ENCODE peak calls at places on chromosomes 7 and 10, in ten cellular contexts. One of them, this sample, is unnamed.

GRCh38 chr7:142356166-142356565 is 98.3 kb upstream of the PRSS58 start:
- DNase-seq in psoas muscle: no peak
- DNase-seq in tibial artery: no peak
- DNase-seq in HFF-Myc: no peak
- DNase-seq in heart left ventricle: no peak
- DNase-seq in foreskin fibroblast: no peak
- DNase-seq in mammary epithelial cell: no peak
- DNase-seq in cardiac fibroblast: no peak
- DNase-seq in gastrocnemius medialis: no peak
- DNase-seq in PC-9: no peak
- DNase-seq in this sample: no peak

GRCh38 chr10:102781921-102782542 is 38.3 kb downstream of the WBP1L start:
- DNase-seq in HFF-Myc: no peak
- DNase-seq in foreskin fibroblast: no peak
- DNase-seq in tibial artery: no peak
- DNase-seq in mammary epithelial cell: peak
- DNase-seq in cardiac fibroblast: peak
- DNase-seq in gastrocnemius medialis: no peak
- DNase-seq in PC-9: no peak
- DNase-seq in psoas muscle: no peak
- DNase-seq in heart left ventricle: no peak
- DNase-seq in this sample: no peak

GRCh38 chr10:133456041-133456951 is 2.6 kb downstream of the SCART1 start:
- DNase-seq in cardiac fibroblast: no peak
- DNase-seq in foreskin fibroblast: no peak
- DNase-seq in psoas muscle: peak
- DNase-seq in mammary epithelial cell: no peak
- DNase-seq in PC-9: no peak
- DNase-seq in tibial artery: no peak
- DNase-seq in heart left ventricle: no peak
- DNase-seq in HFF-Myc: no peak
- DNase-seq in gastrocnemius medialis: no peak
- DNase-seq in this sample: no peak

GRCh38 chr10:102268333-102268999 is 23.1 kb downstream of the GBF1 start:
- DNase-seq in HFF-Myc: no peak
- DNase-seq in psoas muscle: no peak
- DNase-seq in tibial artery: no peak
- DNase-seq in foreskin fibroblast: peak
- DNase-seq in heart left ventricle: no peak
- DNase-seq in PC-9: no peak
- DNase-seq in gastrocnemius medialis: no peak
- DNase-seq in mammary epithelial cell: no peak
- DNase-seq in cardiac fibroblast: peak
- DNase-seq in this sample: no peak

GRCh38 chr10:17353568-17353967 is 100.8 kb downstream of the ST8SIA6 start:
- DNase-seq in tibial artery: no peak
- DNase-seq in cardiac fibroblast: no peak
- DNase-seq in foreskin fibroblast: no peak
- DNase-seq in PC-9: peak
- DNase-seq in mammary epithelial cell: peak
- DNase-seq in HFF-Myc: no peak
- DNase-seq in heart left ventricle: no peak
- DNase-seq in gastrocnemius medialis: no peak
- DNase-seq in psoas muscle: no peak
- DNase-seq in this sample: no peak

GRCh38 chr7:155918720-155919399 is 106.6 kb upstream of the SHH start:
- DNase-seq in mammary epithelial cell: peak
- DNase-seq in psoas muscle: no peak
- DNase-seq in gastrocnemius medialis: no peak
- DNase-seq in HFF-Myc: no peak
- DNase-seq in tibial artery: no peak
- DNase-seq in cardiac fibroblast: peak
- DNase-seq in PC-9: peak
- DNase-seq in heart left ventricle: no peak
- DNase-seq in foreskin fibroblast: peak
- DNase-seq in this sample: peak

GRCh38 chr10:110774069-110775021 is 97.4 kb upstream of the PDCD4 start:
- DNase-seq in foreskin fibroblast: peak
- DNase-seq in HFF-Myc: no peak
- DNase-seq in psoas muscle: no peak
- DNase-seq in PC-9: peak
- DNase-seq in tibial artery: no peak
- DNase-seq in cardiac fibroblast: peak
- DNase-seq in heart left ventricle: no peak
- DNase-seq in mammary epithelial cell: peak
- DNase-seq in gastrocnemius medialis: no peak
- DNase-seq in this sample: peak

GRCh38 chr10:517236-517635 is 172.2 kb downstream of the DIP2C start:
- DNase-seq in mammary epithelial cell: no peak
- DNase-seq in cardiac fibroblast: no peak
- DNase-seq in gastrocnemius medialis: no peak
- DNase-seq in psoas muscle: no peak
- DNase-seq in tibial artery: no peak
- DNase-seq in PC-9: no peak
- DNase-seq in HFF-Myc: no peak
- DNase-seq in heart left ventricle: no peak
- DNase-seq in foreskin fibroblast: no peak
- DNase-seq in this sample: no peak

GRCh38 chr10:52785418-52785817 is 12.8 kb upstream of the MBL2 start:
- DNase-seq in HFF-Myc: no peak
- DNase-seq in tibial artery: no peak
- DNase-seq in mammary epithelial cell: no peak
- DNase-seq in foreskin fibroblast: no peak
- DNase-seq in heart left ventricle: no peak
- DNase-seq in psoas muscle: no peak
- DNase-seq in cardiac fibroblast: no peak
- DNase-seq in PC-9: no peak
- DNase-seq in gastrocnemius medialis: no peak
- DNase-seq in this sample: no peak

GRCh38 chr10:52779541-52780390 is 7.2 kb upstream of the MBL2 start:
- DNase-seq in mammary epithelial cell: peak
- DNase-seq in gastrocnemius medialis: no peak
- DNase-seq in heart left ventricle: peak
- DNase-seq in cardiac fibroblast: peak
- DNase-seq in tibial artery: peak
- DNase-seq in psoas muscle: peak
- DNase-seq in foreskin fibroblast: peak
- DNase-seq in HFF-Myc: peak
- DNase-seq in PC-9: no peak
- DNase-seq in this sample: no peak

GRCh38 chr10:52783726-52784125 is 11.1 kb upstream of the MBL2 start:
- DNase-seq in psoas muscle: no peak
- DNase-seq in heart left ventricle: no peak
- DNase-seq in tibial artery: no peak
- DNase-seq in mammary epithelial cell: peak
- DNase-seq in PC-9: no peak
- DNase-seq in cardiac fibroblast: no peak
- DNase-seq in foreskin fibroblast: no peak
- DNase-seq in HFF-Myc: no peak
- DNase-seq in gastrocnemius medialis: no peak
- DNase-seq in this sample: no peak

GRCh38 chr10:52780391-52781155 is 8.0 kb upstream of the MBL2 start:
- DNase-seq in psoas muscle: no peak
- DNase-seq in PC-9: no peak
- DNase-seq in HFF-Myc: no peak
- DNase-seq in tibial artery: no peak
- DNase-seq in foreskin fibroblast: no peak
- DNase-seq in gastrocnemius medialis: no peak
- DNase-seq in mammary epithelial cell: no peak
- DNase-seq in cardiac fibroblast: no peak
- DNase-seq in heart left ventricle: no peak
- DNase-seq in this sample: no peak

DNA sequence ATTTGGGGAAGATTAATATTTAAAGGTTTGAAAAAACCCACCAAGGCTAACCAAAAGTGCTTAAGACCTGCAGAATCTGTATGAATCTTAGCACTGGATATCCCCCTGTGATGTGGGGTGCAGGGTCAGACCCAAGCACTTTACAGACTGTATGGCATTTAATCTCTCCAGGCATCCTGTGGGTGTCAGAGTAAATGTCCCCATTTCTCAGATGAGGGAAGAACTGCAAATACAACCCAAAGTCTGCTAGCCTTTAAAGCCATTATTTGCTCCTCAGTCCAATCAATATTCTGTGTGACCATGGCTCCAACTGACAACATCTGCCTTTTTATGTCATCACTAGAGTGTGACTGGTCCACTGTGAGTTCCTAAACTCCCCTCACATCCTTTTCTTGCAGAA is 10.0 kb upstream of the MBL2 start:
- DNase-seq in foreskin fibroblast: no peak
- DNase-seq in HFF-Myc: no peak
- DNase-seq in gastrocnemius medialis: no peak
- DNase-seq in psoas muscle: no peak
- DNase-seq in cardiac fibroblast: no peak
- DNase-seq in heart left ventricle: no peak
- DNase-seq in PC-9: no peak
- DNase-seq in tibial artery: no peak
- DNase-seq in mammary epithelial cell: no peak
- DNase-seq in this sample: no peak
- TF ChIP-seq CTCF in foreskin fibroblast: no peak
- TF ChIP-seq CTCF in HFF-Myc: no peak
- TF ChIP-seq CTCF in gastrocnemius medialis: no peak
- TF ChIP-seq CTCF in psoas muscle: no peak
- TF ChIP-seq CTCF in cardiac fibroblast: no peak
- TF ChIP-seq CTCF in heart left ventricle: no peak
- TF ChIP-seq CTCF in PC-9: no peak
- TF ChIP-seq CTCF in tibial artery: no peak
- TF ChIP-seq CTCF in mammary epithelial cell: no peak
- TF ChIP-seq CTCF in this sample: no peak

GRCh38 chr7:78221961-78222751 is 423.6 kb downstream of the PHTF2 start:
- DNase-seq in psoas muscle: no peak
- DNase-seq in HFF-Myc: no peak
- DNase-seq in cardiac fibroblast: peak
- DNase-seq in foreskin fibroblast: peak
- DNase-seq in heart left ventricle: no peak
- DNase-seq in tibial artery: no peak
- DNase-seq in mammary epithelial cell: no peak
- DNase-seq in gastrocnemius medialis: no peak
- DNase-seq in PC-9: no peak
- DNase-seq in this sample: peak

GRCh38 chr7:78225534-78225933 is 427.0 kb downstream of the PHTF2 start:
- DNase-seq in HFF-Myc: no peak
- DNase-seq in foreskin fibroblast: no peak
- DNase-seq in mammary epithelial cell: no peak
- DNase-seq in PC-9: no peak
- DNase-seq in tibial artery: no peak
- DNase-seq in psoas muscle: no peak
- DNase-seq in heart left ventricle: no peak
- DNase-seq in gastrocnemius medialis: no peak
- DNase-seq in cardiac fibroblast: peak
- DNase-seq in this sample: no peak

GRCh38 chr7:78226059-78226658 is 427.6 kb downstream of the PHTF2 start:
- DNase-seq in gastrocnemius medialis: no peak
- DNase-seq in heart left ventricle: no peak
- DNase-seq in tibial artery: no peak
- DNase-seq in foreskin fibroblast: no peak
- DNase-seq in psoas muscle: no peak
- DNase-seq in mammary epithelial cell: peak
- DNase-seq in PC-9: no peak
- DNase-seq in HFF-Myc: peak
- DNase-seq in cardiac fibroblast: peak
- DNase-seq in this sample: no peak

GRCh38 chr7:78224923-78225322 is 426.4 kb downstream of the PHTF2 start:
- DNase-seq in cardiac fibroblast: no peak
- DNase-seq in psoas muscle: no peak
- DNase-seq in tibial artery: no peak
- DNase-seq in heart left ventricle: no peak
- DNase-seq in gastrocnemius medialis: no peak
- DNase-seq in foreskin fibroblast: no peak
- DNase-seq in PC-9: no peak
- DNase-seq in HFF-Myc: no peak
- DNase-seq in mammary epithelial cell: no peak
- DNase-seq in this sample: no peak

DNA sequence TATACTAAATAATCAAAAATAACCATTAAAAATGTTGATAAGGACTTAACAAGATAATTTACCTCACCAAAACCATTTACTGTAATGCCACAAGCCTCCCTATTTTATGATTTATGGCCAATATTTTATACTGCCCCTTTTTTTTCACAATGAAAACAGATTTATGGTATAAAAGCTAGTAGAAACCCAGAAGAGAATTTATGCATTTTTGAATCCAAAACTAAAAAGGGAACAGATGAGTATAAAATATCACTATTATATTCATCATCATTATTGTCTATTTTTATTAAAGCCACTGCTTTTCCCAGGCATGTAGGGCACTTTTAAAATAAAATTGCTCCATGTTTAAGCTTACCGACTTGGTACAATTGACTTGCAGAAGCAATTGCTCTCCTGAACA is 425.0 kb downstream of the PHTF2 start:
- DNase-seq in cardiac fibroblast: no peak
- DNase-seq in tibial artery: no peak
- DNase-seq in PC-9: no peak
- DNase-seq in foreskin fibroblast: no peak
- DNase-seq in HFF-Myc: no peak
- DNase-seq in gastrocnemius medialis: no peak
- DNase-seq in psoas muscle: no peak
- DNase-seq in mammary epithelial cell: no peak
- DNase-seq in heart left ventricle: no peak
- DNase-seq in this sample: no peak
- H3K4me3 ChIP-seq in cardiac fibroblast: no peak
- H3K4me3 ChIP-seq in tibial artery: no peak
- H3K4me3 ChIP-seq in PC-9: no peak
- H3K4me3 ChIP-seq in foreskin fibroblast: no peak
- H3K4me3 ChIP-seq in HFF-Myc: no peak
- H3K4me3 ChIP-seq in gastrocnemius medialis: no peak
- H3K4me3 ChIP-seq in psoas muscle: no peak
- H3K4me3 ChIP-seq in mammary epithelial cell: no peak
- H3K4me3 ChIP-seq in heart left ventricle: no peak
- H3K4me3 ChIP-seq in this sample: no peak

DNA sequence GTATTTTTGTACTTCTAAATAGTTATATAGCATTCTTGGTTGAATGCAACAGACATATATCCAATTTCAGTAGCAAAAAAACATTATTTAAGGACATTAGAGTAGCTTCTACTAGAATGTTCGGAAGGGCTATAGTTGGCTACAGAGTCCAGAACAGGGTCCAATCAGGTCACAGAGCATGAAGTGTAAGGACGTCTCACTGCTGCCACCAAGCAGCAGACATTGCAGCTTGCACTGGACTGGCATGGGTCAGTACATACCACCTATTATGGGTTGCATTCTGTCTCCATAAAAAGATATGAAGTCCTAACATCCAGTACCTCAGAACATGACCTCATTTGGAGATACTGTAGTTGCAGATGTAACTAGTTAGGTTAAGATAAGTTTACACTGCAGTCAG is 87.3 kb downstream of the LHFPL3 start:
- DNase-seq in PC-9: no peak
- DNase-seq in heart left ventricle: no peak
- DNase-seq in psoas muscle: no peak
- DNase-seq in HFF-Myc: no peak
- DNase-seq in mammary epithelial cell: no peak
- DNase-seq in tibial artery: no peak
- DNase-seq in gastrocnemius medialis: no peak
- DNase-seq in foreskin fibroblast: no peak
- DNase-seq in cardiac fibroblast: no peak
- DNase-seq in this sample: no peak
- TF ChIP-seq CTCF in PC-9: no peak
- TF ChIP-seq CTCF in heart left ventricle: no peak
- TF ChIP-seq CTCF in psoas muscle: no peak
- TF ChIP-seq CTCF in HFF-Myc: no peak
- TF ChIP-seq CTCF in mammary epithelial cell: no peak
- TF ChIP-seq CTCF in tibial artery: no peak
- TF ChIP-seq CTCF in gastrocnemius medialis: no peak
- TF ChIP-seq CTCF in foreskin fibroblast: no peak
- TF ChIP-seq CTCF in cardiac fibroblast: no peak
- TF ChIP-seq CTCF in this sample: no peak

GRCh38 chr7:73427902-73428696 is 5.5 kb upstream of the FZD9 start:
- DNase-seq in cardiac fibroblast: no peak
- DNase-seq in foreskin fibroblast: no peak
- DNase-seq in gastrocnemius medialis: no peak
- DNase-seq in psoas muscle: no peak
- DNase-seq in PC-9: no peak
- DNase-seq in tibial artery: no peak
- DNase-seq in HFF-Myc: no peak
- DNase-seq in mammary epithelial cell: no peak
- DNase-seq in heart left ventricle: no peak
- DNase-seq in this sample: no peak
- H3K4me3 ChIP-seq in cardiac fibroblast: no peak
- H3K4me3 ChIP-seq in foreskin fibroblast: no peak
- H3K4me3 ChIP-seq in gastrocnemius medialis: no peak
- H3K4me3 ChIP-seq in psoas muscle: no peak
- H3K4me3 ChIP-seq in PC-9: no peak
- H3K4me3 ChIP-seq in tibial artery: no peak
- H3K4me3 ChIP-seq in HFF-Myc: no peak
- H3K4me3 ChIP-seq in mammary epithelial cell: no peak
- H3K4me3 ChIP-seq in heart left ventricle: no peak
- H3K4me3 ChIP-seq in this sample: no peak

This sample was measured in AG04449.